ENCODE peak calls at places on chromosomes 3 and 15, in six cellular contexts. One of them, this sample, is unnamed.

GRCh38 chr3:194711286-194711685 is 25.6 kb downstream of the FAM43A start:
- DNase-seq in choroid plexus epithelial cell: no peak
- DNase-seq in colonic mucosa: no peak
- DNase-seq in endodermal cell: no peak
- DNase-seq in pancreas: no peak
- DNase-seq in cardiac muscle cell: no peak
- DNase-seq in this sample: no peak

GRCh38 chr15:50241684-50242450 is 23.7 kb downstream of the HDC start:
- DNase-seq in cardiac muscle cell: no peak
- DNase-seq in endodermal cell: no peak
- DNase-seq in choroid plexus epithelial cell: peak
- DNase-seq in pancreas: no peak
- DNase-seq in colonic mucosa: no peak
- DNase-seq in this sample: no peak

GRCh38 chr15:96625251-96625650 is 294.8 kb downstream of the NR2F2 start:
- DNase-seq in colonic mucosa: no peak
- DNase-seq in choroid plexus epithelial cell: no peak
- DNase-seq in endodermal cell: no peak
- DNase-seq in pancreas: no peak
- DNase-seq in cardiac muscle cell: peak
- DNase-seq in this sample: no peak

GRCh38 chr15:60614862-60615771 is 136.2 kb upstream of the ICE2 start:
- DNase-seq in endodermal cell: peak
- DNase-seq in choroid plexus epithelial cell: no peak
- DNase-seq in pancreas: no peak
- DNase-seq in colonic mucosa: peak
- DNase-seq in cardiac muscle cell: no peak
- DNase-seq in this sample: no peak

GRCh38 chr3:177358968-177359600 is 161.8 kb upstream of the TBL1XR1 start:
- DNase-seq in pancreas: peak
- DNase-seq in choroid plexus epithelial cell: peak
- DNase-seq in endodermal cell: peak
- DNase-seq in colonic mucosa: peak
- DNase-seq in cardiac muscle cell: peak
- DNase-seq in this sample: peak

GRCh38 chr3:13123266-13123665 is 50.0 kb upstream of the IQSEC1 start:
- DNase-seq in colonic mucosa: no peak
- DNase-seq in pancreas: no peak
- DNase-seq in endodermal cell: peak
- DNase-seq in choroid plexus epithelial cell: no peak
- DNase-seq in cardiac muscle cell: no peak
- DNase-seq in this sample: no peak

GRCh38 chr3:129614435-129614834 is 8.0 kb upstream of the PLXND1 start:
- DNase-seq in endodermal cell: no peak
- DNase-seq in cardiac muscle cell: no peak
- DNase-seq in choroid plexus epithelial cell: no peak
- DNase-seq in pancreas: no peak
- DNase-seq in colonic mucosa: no peak
- DNase-seq in this sample: no peak

GRCh38 chr3:104886220-104886995 is 480.3 kb upstream of the ALCAM start:
- DNase-seq in endodermal cell: no peak
- DNase-seq in colonic mucosa: no peak
- DNase-seq in pancreas: no peak
- DNase-seq in cardiac muscle cell: no peak
- DNase-seq in choroid plexus epithelial cell: peak
- DNase-seq in this sample: peak

GRCh38 chr3:29705906-29706507 is 425.1 kb downstream of the RBMS3 start:
- DNase-seq in cardiac muscle cell: no peak
- DNase-seq in choroid plexus epithelial cell: no peak
- DNase-seq in colonic mucosa: no peak
- DNase-seq in endodermal cell: no peak
- DNase-seq in pancreas: no peak
- DNase-seq in this sample: no peak
- TF ChIP-seq CTCF in cardiac muscle cell: no peak
- TF ChIP-seq CTCF in choroid plexus epithelial cell: no peak
- TF ChIP-seq CTCF in colonic mucosa: no peak
- TF ChIP-seq CTCF in endodermal cell: no peak
- TF ChIP-seq CTCF in pancreas: no peak
- TF ChIP-seq CTCF in this sample: no peak

DNA sequence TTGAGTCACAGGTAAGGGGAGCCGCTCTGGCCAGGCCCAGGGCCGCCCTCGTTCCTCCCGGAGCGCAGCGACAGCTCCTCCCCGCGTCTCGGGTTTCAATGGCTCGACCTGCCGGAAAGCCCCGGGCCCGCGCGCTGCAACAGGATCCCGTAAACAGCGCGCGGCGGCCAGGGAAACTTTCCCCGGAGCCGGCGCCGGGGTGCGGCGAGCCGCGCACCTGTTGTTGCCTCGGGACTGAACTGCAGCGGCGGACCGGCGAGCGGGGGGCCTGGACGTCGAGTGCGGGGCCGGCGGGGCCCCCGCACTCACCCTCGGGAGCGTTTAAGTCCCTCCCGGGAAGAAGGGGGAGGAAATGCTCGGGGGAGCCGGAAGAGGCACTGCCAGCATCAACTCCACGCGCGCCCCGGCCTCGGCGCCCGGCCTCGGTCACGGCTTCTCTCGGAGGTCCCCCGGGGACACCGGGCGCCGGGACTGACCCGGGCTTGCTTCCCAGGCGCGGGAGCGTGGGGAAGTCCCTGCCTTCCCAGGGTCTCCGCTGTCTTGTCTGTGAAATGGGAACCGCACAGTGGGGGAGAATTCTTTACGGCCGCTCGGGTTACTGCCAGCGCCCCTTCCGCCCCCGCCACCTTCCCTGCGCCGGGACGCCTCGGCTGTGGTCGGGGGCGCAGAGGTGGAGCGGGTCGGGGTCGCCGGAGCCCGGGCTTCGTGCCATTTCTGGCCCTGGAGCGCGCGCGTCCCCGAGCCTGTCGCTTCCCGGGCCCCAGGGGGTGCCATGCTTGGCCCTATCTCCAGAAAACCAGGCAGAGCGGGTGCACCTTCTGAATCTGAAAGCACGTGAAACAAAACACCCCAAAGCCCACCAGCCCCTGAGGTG is 7.4 kb upstream of the PGPEP1L start:
- DNase-seq in colonic mucosa: peak
- DNase-seq in pancreas: peak
- DNase-seq in endodermal cell: peak
- DNase-seq in cardiac muscle cell: peak
- DNase-seq in choroid plexus epithelial cell: peak
- DNase-seq in this sample: peak
- H3K4me3 ChIP-seq in colonic mucosa: peak
- H3K4me3 ChIP-seq in pancreas: peak
- H3K4me3 ChIP-seq in endodermal cell: peak
- H3K4me3 ChIP-seq in cardiac muscle cell: peak
- H3K4me3 ChIP-seq in choroid plexus epithelial cell: peak
- H3K4me3 ChIP-seq in this sample: peak

DNA sequence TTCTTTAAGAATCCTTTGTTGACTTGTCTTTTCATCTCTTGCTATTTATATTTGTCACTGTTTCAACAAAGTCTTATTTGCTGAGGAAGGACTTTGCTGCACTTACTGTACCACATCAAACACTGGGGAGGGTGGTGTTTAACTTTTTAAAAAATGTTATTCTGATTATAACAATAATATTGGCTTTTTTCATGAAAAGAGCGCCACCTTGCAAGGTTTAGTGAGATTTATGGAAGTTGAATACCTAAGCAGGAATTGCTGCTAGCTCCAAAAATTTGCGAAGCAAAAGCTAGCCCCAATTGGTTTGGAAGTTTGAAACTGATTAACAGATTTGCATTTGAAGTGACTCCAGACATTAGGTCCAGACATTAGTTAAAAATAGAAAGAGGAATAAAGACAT is 6.7 kb downstream of the ZIC1 start:
- DNase-seq in endodermal cell: no peak
- DNase-seq in choroid plexus epithelial cell: peak
- DNase-seq in cardiac muscle cell: no peak
- DNase-seq in colonic mucosa: no peak
- DNase-seq in pancreas: no peak
- DNase-seq in this sample: no peak
- TF ChIP-seq CTCF in endodermal cell: peak
- TF ChIP-seq CTCF in choroid plexus epithelial cell: peak
- TF ChIP-seq CTCF in cardiac muscle cell: no peak
- TF ChIP-seq CTCF in colonic mucosa: no peak
- TF ChIP-seq CTCF in pancreas: no peak
- TF ChIP-seq CTCF in this sample: no peak

GRCh38 chr15:72491768-72492167 is 17.6 kb downstream of the ARIH1 start:
- DNase-seq in endodermal cell: no peak
- DNase-seq in pancreas: no peak
- DNase-seq in cardiac muscle cell: peak
- DNase-seq in choroid plexus epithelial cell: peak
- DNase-seq in colonic mucosa: no peak
- DNase-seq in this sample: peak
- H3K4me3 ChIP-seq in endodermal cell: no peak
- H3K4me3 ChIP-seq in pancreas: no peak
- H3K4me3 ChIP-seq in cardiac muscle cell: no peak
- H3K4me3 ChIP-seq in choroid plexus epithelial cell: no peak
- H3K4me3 ChIP-seq in colonic mucosa: no peak
- H3K4me3 ChIP-seq in this sample: no peak

This sample was measured in fibroblast of pulmonary artery.